ENCODE peak calls at places on chromosomes 13 and 19, in seven cellular contexts. F is mucosa of descending colon; O is CD8-positive, alpha-beta T cell; D is GM20000; P is right atrium auricular region; W is astrocyte of the spinal cord; S is heart left ventricle. X is an unnamed sample.

GRCh38 chr13:51804295-51805172 is 571 bp upstream of the DHRS12 start:
- DNase-seq in D (no peak), P (no peak), F (no peak), W (no peak), O (no peak), S (peak), X (no peak)

GRCh38 chr19:34428549-34429285 is 536 bp downstream of the UBA2 start:
- DNase-seq in F (peak), O (no peak), P (no peak), S (peak), W (peak), D (peak), X (peak)

GRCh38 chr13:36313047-36313969 is 15.7 kb upstream of the CCDC169 start:
- DNase-seq in F (no peak), W (no peak), D (no peak), O (no peak), S (no peak), P (no peak), X (no peak)

GRCh38 chr13:33348366-33348765 is 62.8 kb upstream of the STARD13 start:
- DNase-seq in D (no peak), O (no peak), F (no peak), S (no peak), P (no peak), W (peak), X (no peak)

GRCh38 chr13:112785419-112785856 is 95.6 kb downstream of the ATP11A start:
- DNase-seq in S (no peak), P (peak), F (peak), D (no peak), O (no peak), W (no peak), X (no peak)

GRCh38 chr19:58555920-58556632 is 1.2 kb upstream of the CHMP2A start:
- DNase-seq in D (no peak), O (no peak), P (no peak), W (no peak), S (peak), F (peak), X (no peak)

GRCh38 chr13:110466261-110466660 is 95.3 kb downstream of the RAB20 start:
- DNase-seq in S (no peak), F (no peak), O (no peak), P (no peak), D (no peak), W (no peak), X (no peak)

GRCh38 chr13:77697208-77698103 is at the start of gene SLAIN1:
- DNase-seq in D (peak), O (peak), F (peak), S (peak), P (peak), W (peak), X (peak)

GRCh38 chr19:35295792-35296462 is 4.0 kb downstream of the MAG start:
- DNase-seq in W (no peak), O (peak), S (no peak), P (no peak), F (peak), D (peak), X (no peak)

GRCh38 chr13:75771818-75772217 is 135.7 kb downstream of the LMO7 start:
- DNase-seq in S (no peak), O (no peak), D (no peak), P (no peak), W (peak), F (no peak), X (peak)

GRCh38 chr13:68676513-68677115 is 1431.0 kb upstream of the ATXN8OS start:
- DNase-seq in D (no peak), W (peak), S (no peak), F (no peak), P (no peak), O (no peak), X (no peak)

GRCh38 chr19:55251296-55252081 is 7.3 kb downstream of the PPP6R1 start:
- DNase-seq in P (no peak), D (peak), F (no peak), O (no peak), W (peak), S (no peak), X (peak)

GRCh38 chr13:31755211-31755610 is 15.9 kb downstream of the RXFP2 start:
- DNase-seq in O (no peak), P (no peak), S (no peak), D (no peak), F (no peak), W (no peak), X (no peak)

GRCh38 chr13:32206097-32206740 is 108.9 kb downstream of the ZAR1L start:
- DNase-seq in D (no peak), P (no peak), S (no peak), O (no peak), W (no peak), F (no peak), X (no peak)

GRCh38 chr13:65560936-65561335 is 1669.2 kb downstream of the PCDH9 start:
- DNase-seq in W (no peak), S (no peak), F (no peak), O (no peak), D (no peak), P (no peak), X (no peak)

GRCh38 chr19:9116547-9116946 is 984 bp upstream of the OR7G1 start:
- DNase-seq in O (no peak), P (no peak), D (no peak), S (no peak), F (no peak), W (no peak), X (no peak)

GRCh38 chr13:59635591-59635990 is 528.1 kb downstream of the DIAPH3 start:
- DNase-seq in D (no peak), O (no peak), S (no peak), P (no peak), F (no peak), W (no peak), X (no peak)

GRCh38 chr13:108734676-108735075 is 105.3 kb downstream of the MYO16 start:
- DNase-seq in O (no peak), W (no peak), F (no peak), S (no peak), D (no peak), P (no peak), X (no peak)

GRCh38 chr19:16381756-16382401 is 57.3 kb downstream of the KLF2 start:
- DNase-seq in O (no peak), W (no peak), P (peak), D (no peak), S (peak), F (peak), X (no peak)

GRCh38 chr19:31595521-31595920 is 246.3 kb upstream of the TSHZ3 start:
- DNase-seq in S (no peak), W (no peak), P (no peak), D (no peak), F (no peak), O (no peak), X (no peak)

GRCh38 chr19:47691782-47692181 is 21.4 kb upstream of the EHD2 start:
- DNase-seq in W (no peak), F (peak), D (no peak), S (no peak), P (no peak), O (no peak), X (no peak)

GRCh38 chr13:91133941-91134772 is 213.3 kb upstream of the MIR17HG start:
- DNase-seq in P (no peak), S (no peak), F (no peak), D (peak), W (peak), O (no peak), X (peak)

GRCh38 chr19:5192568-5192967 is 148.0 kb downstream of the PTPRS start:
- DNase-seq in S (no peak), P (no peak), D (no peak), W (no peak), O (no peak), F (no peak), X (no peak)

GRCh38 chr13:49858183-49858856 is 65.8 kb upstream of the KPNA3 start:
- DNase-seq in P (no peak), S (no peak), O (no peak), W (peak), D (no peak), F (no peak), X (no peak)

DNA sequence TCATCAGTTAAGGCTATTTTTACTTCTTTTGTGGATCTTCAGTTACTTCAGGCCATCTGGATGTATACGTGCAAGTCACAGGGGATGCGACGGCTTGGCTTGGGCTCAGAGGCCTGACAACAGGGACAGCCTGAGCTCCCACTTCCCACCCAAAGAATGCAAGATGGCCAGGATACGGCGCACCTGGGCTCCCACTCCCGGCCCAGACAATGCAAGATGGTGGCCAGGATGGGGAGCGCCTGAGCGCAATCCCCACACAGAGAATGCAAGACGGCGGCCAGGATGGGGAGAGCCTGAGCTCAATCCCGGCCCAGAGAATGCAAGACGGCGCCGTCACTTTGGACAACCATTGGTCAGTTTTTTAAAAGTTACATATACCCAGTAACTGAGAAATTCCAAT is 25.3 kb upstream of the MIER2 start:
- DNase-seq in W (no peak), P (no peak), D (no peak), F (no peak), O (no peak), S (no peak), X (no peak)
- TF ChIP-seq CTCF in W (no peak), P (no peak), D (no peak), F (no peak), O (no peak), S (no peak), X (no peak)

GRCh38 chr19:3343619-3344502 is 22.5 kb upstream of the NFIC start:
- DNase-seq in S (peak), D (no peak), F (peak), O (no peak), W (peak), P (peak), X (peak)
- TF ChIP-seq CTCF in S (no peak), D (no peak), F (no peak), O (no peak), W (no peak), P (peak), X (no peak)

GRCh38 chr19:43934055-43934984 is 762 bp downstream of the ZNF45 start:
- DNase-seq in S (no peak), D (no peak), W (no peak), P (no peak), F (no peak), O (no peak), X (no peak)
- TF ChIP-seq CTCF in S (no peak), D (no peak), W (no peak), P (no peak), F (no peak), O (no peak), X (no peak)

DNA sequence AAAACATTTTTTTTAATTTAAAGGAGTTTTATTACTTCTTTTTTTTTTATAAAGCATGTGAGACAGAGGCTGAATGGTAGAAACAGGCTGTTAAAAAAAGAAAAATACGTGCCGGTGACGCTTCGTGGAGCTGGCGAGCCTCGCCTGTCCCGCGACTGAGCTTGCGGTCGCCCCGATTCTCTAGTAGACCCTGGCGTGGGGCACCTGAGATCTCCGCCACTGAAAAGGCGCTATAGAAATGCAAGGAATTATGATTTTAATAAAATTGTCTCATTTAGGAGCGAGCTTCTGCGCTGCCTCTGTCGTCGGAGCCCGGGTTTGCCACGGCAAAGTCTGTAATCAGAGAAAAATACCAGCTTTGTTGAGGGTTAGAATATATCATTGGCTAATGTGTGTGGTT is 18.4 kb downstream of the NFIX start:
- DNase-seq in S (no peak), O (no peak), W (no peak), P (no peak), D (peak), F (no peak), X (no peak)
- TF ChIP-seq CTCF in S (no peak), O (no peak), W (no peak), P (no peak), D (no peak), F (no peak), X (no peak)

GRCh38 chr19:38429811-38430156 is 3.7 kb upstream of the RYR1 start:
- DNase-seq in S (no peak), W (no peak), O (no peak), D (no peak), P (no peak), F (no peak), X (no peak)
- TF ChIP-seq CTCF in S (no peak), W (no peak), O (no peak), D (no peak), P (no peak), F (no peak), X (no peak)

GRCh38 chr19:18058208-18059009 is 28.3 kb downstream of the IL12RB1 start:
- DNase-seq in O (peak), F (peak), P (peak), S (peak), D (peak), W (peak), X (peak)
- TF ChIP-seq CTCF in O (peak), F (peak), P (peak), S (peak), D (peak), W (peak), X (peak)

DNA sequence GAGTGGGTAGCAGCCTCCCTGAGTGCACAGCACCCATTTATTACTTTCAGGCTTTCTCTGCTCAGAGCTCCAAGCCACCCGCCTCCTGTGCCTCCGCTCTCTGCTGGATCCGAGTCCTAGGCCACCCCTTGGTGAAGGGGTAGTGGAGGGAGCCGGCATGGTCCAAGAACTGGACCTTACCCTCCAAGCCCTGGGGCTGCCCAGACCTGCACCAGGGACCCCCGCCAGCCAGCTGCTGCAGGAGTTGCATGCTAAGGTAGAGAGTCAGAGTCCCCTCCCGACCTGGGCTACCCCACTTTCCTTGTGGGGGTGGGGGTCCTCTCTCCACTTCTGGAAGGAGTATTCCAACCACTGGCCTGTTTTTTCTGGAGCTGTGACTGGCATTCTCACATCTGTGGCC is 2.0 kb downstream of the FAM98C start:
- DNase-seq in O (no peak), D (no peak), P (no peak), S (no peak), F (no peak), W (no peak), X (no peak)
- TF ChIP-seq CTCF in O (no peak), D (no peak), P (no peak), S (no peak), F (no peak), W (no peak), X (no peak)

DNA sequence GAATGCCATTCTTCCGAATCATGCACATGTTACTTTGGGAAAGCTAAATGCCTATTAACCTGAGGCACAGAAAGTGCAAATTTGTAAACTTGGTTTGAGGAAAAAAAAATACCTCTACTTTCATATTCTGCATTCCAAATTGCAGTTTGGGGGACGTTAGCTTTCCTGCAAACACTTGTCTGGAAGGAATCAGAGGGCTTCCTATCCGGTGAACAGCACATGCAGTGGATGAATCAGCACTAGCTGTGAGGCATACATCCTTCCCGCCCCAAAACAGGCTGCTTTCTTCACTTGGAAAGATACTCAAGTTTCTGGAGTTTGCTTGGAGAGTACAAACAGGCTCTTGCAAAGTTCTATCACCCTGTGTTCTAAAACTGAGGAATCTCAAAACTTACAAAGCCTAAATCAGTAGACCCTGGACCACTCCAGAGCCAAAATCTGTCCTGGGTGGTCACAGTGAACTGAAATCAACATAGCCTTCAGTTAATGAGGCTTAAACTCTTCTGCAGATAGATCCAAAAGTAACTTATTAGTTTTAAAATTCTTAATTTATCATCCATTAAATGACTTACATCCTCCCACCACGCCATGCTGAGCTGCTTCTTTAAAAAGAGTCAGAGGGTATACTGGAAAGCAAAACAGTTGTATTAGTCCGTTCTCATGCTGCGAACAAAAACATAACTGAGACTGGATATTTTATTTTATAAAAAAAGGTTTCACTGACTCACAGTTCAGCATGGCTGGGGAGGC is 802.3 kb upstream of the ARGLU1 start:
- DNase-seq in O (no peak), W (peak), D (no peak), F (no peak), S (no peak), P (no peak), X (peak)
- TF ChIP-seq CTCF in O (no peak), W (no peak), D (no peak), F (no peak), S (no peak), P (no peak), X (no peak)

DNA sequence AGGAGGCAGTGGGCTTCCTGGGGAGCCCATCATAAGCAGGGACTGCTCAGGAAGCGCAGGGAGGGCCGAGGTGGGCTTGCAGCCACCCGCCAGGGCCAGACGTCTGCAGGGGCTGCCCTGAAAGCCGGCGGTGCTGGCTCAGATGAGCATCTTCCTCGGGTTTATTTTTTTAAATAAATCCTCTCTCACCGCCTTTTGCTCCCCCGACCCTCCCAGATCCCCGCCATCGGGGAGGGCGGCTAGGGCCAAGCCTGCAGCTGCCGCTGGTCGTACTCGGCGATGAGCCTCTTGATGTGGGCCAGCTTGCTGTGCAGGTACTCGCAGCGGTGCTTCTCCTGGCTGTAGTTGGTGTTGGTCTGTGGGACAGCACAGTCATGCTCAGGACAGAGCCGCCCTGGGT is 6.6 kb upstream of the ISYNA1 start:
- DNase-seq in W (no peak), D (no peak), P (no peak), F (no peak), S (no peak), O (no peak), X (no peak)
- TF ChIP-seq CTCF in W (no peak), D (no peak), P (no peak), F (no peak), S (no peak), O (no peak), X (no peak)

X was measured in endothelial cell of umbilical vein.